ENCODE peak calls at places on chromosomes 5 and 9, in five cellular contexts. I is fibroblast of pulmonary artery, X is AG04449, O is colonic mucosa, W is brain microvascular endothelial cell. V is an unnamed sample.

GRCh38 chr5:26054594-26054993 is 983.8 kb downstream of the CDH9 start:
- DNase-seq in I (no peak), X (no peak), O (no peak), W (no peak), V (no peak)

GRCh38 chr5:88130189-88130815 is 138.3 kb downstream of the TMEM161B start:
- DNase-seq in I (no peak), X (no peak), O (no peak), W (no peak), V (no peak)

GRCh38 chr9:98225015-98225442 is 30.4 kb downstream of the TBC1D2 start:
- DNase-seq in I (no peak), X (no peak), O (peak; percentile 68), W (no peak), V (peak; percentile 35)

GRCh38 chr9:71446499-71447411 is 321.6 kb downstream of the CEMIP2 start:
- DNase-seq in I (peak; percentile 68), X (no peak), O (peak; percentile 45), W (peak; percentile 48), V (no peak)

GRCh38 chr5:172795401-172795977 is 24.5 kb upstream of the DUSP1 start:
- DNase-seq in I (peak; percentile 100), X (no peak), O (peak; percentile 70), W (peak; percentile 95), V (peak; percentile 100)

GRCh38 chr5:28374492-28374934 is 1336.1 kb upstream of the CDH9 start:
- DNase-seq in I (peak; percentile 20), X (no peak), O (no peak), W (no peak), V (no peak)

GRCh38 chr5:1104327-1105006 is 7.4 kb downstream of the SLC12A7 start:
- DNase-seq in I (no peak), X (no peak), O (no peak), W (no peak), V (no peak)

GRCh38 chr5:956178-956761 is 52.3 kb upstream of the NKD2 start:
- DNase-seq in I (no peak), X (no peak), O (no peak), W (no peak), V (peak; percentile 57)

GRCh38 chr9:72156586-72156985 is 7.3 kb downstream of the GDA start:
- DNase-seq in I (no peak), X (no peak), O (no peak), W (no peak), V (no peak)

GRCh38 chr5:38403407-38403806 is 145.0 kb downstream of the EGFLAM start:
- DNase-seq in I (peak; percentile 33), X (no peak), O (no peak), W (peak; percentile 69), V (no peak)

GRCh38 chr5:155332618-155333017 is 319.1 kb downstream of the KIF4B start:
- DNase-seq in I (no peak), X (no peak), O (no peak), W (no peak), V (no peak)

GRCh38 chr9:20760246-20760901 is 76.3 kb downstream of the FOCAD start:
- DNase-seq in I (peak; percentile 42), X (no peak), O (no peak), W (no peak), V (no peak)

GRCh38 chr9:27582794-27583193 is 9.5 kb upstream of the C9orf72 start:
- DNase-seq in I (no peak), X (no peak), O (no peak), W (no peak), V (no peak)

GRCh38 chr5:74639538-74640449 is 734 bp downstream of the ENC1 start:
- DNase-seq in I (peak; percentile 59), X (no peak), O (peak; percentile 46), W (no peak), V (peak; percentile 81)

GRCh38 chr5:125673359-125673950 is 749.8 kb upstream of the GRAMD2B start:
- DNase-seq in I (no peak), X (no peak), O (no peak), W (no peak), V (no peak)

GRCh38 chr9:129009584-129010141 is 18.5 kb downstream of the SH3GLB2 start:
- DNase-seq in I (no peak), X (no peak), O (no peak), W (no peak), V (no peak)

GRCh38 chr9:98108540-98109031 is 10.4 kb downstream of the TRIM14 start:
- DNase-seq in I (no peak), X (no peak), O (no peak), W (no peak), V (no peak)

GRCh38 chr5:59450245-59450644 is 443.3 kb downstream of the PDE4D start:
- DNase-seq in I (no peak), X (no peak), O (no peak), W (no peak), V (no peak)

GRCh38 chr5:157464518-157465171 is 4.6 kb downstream of the NIPAL4 start:
- DNase-seq in I (peak; percentile 88), X (peak; percentile 76), O (peak; percentile 26), W (peak; percentile 85), V (no peak)

GRCh38 chr9:65435464-65435863 is 150.5 kb upstream of the FOXD4L5 start:
- DNase-seq in I (no peak), X (no peak), O (no peak), W (no peak), V (no peak)

GRCh38 chr5:176441921-176442323 is 6.3 kb upstream of the FAF2 start:
- DNase-seq in I (peak; percentile 63), X (no peak), O (no peak), W (peak; percentile 61), V (no peak)

GRCh38 chr9:121699271-121700164 is 48.1 kb downstream of the DAB2IP start:
- DNase-seq in I (peak; percentile 47), X (no peak), O (peak; percentile 52), W (no peak), V (no peak)

GRCh38 chr5:129069316-129069715 is 25.2 kb upstream of the ISOC1 start:
- DNase-seq in I (no peak), X (no peak), O (no peak), W (no peak), V (no peak)

GRCh38 chr5:137888875-137889759 is at the start of gene PKD2L2:
- DNase-seq in I (peak; percentile 91), X (peak; percentile 21), O (peak; percentile 65), W (peak; percentile 73), V (peak; percentile 85)
- TF ChIP-seq CTCF in I (no peak), X (no peak), O (no peak), W (no peak), V (no peak)

DNA sequence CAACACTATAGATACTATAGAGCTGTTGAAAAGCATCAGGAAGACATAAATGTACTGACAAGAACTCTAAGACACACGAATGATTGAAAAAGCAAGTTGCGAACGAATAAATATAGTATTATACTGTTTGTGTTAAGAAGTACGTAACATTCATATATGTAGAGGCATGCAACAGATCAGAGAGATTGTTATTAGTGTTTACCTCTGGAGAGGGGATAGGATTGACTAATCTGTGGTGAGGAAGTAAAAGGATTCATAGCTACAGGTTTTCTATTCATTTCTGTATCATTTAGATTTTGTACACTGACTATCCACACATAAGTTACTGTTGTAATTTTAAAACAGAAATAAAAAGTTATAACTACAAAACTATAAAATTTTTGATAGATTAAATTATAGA is 147.6 kb upstream of the SV2C start:
- DNase-seq in I (no peak), X (no peak), O (no peak), W (no peak), V (no peak)
- H3K4me3 ChIP-seq in I (no peak overlapping the region), X (no peak overlapping the region), O (no peak overlapping the region), W (no peak overlapping the region), V (no peak overlapping the region)

DNA sequence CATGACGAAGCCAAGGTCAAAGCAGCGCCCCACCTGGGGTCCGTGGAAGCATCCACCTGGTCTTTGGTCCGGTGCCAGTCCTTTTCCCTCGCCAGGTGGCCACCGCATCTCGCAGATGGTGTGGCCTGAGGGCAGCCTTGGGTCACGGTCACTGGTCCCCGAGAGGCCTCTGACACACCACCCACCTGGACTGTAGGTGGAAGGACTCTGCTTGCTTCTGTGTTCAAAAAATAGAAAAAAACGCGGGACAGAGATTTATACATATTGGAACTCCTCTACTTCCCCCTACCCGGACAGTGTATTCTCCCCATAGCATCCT is 466 bp upstream of the TTC39B start:
- DNase-seq in I (no peak), X (no peak), O (no peak), W (no peak), V (no peak)
- TF ChIP-seq CTCF in I (no peak), X (no peak), O (no peak), W (no peak), V (no peak)

GRCh38 chr5:174723979-174724483 is 351 bp upstream of the MSX2 start:
- DNase-seq in I (peak; percentile 20), X (no peak), O (no peak), W (peak; percentile 7), V (no peak)
- H3K4me3 ChIP-seq in I (peak overlapping the region; percentile 62), X (peak overlapping the region; percentile 56), O (peak overlapping the region; percentile 51), W (peak overlapping the region; percentile 50), V (peak overlapping the region; percentile 70)

DNA sequence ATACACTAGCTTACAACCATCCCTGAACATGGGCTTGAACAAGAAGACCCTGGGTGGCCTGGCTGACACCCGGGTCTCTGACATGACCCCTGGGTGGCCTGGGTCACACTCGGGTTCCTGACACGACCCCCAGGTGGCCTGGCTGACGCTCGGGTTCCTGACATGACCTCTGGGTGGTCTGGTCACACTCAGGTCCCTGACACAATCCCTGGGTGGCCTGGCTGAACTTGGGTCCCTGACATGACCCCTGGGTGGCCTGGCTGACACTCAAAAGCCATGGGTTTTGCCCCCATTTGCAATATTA is 38.0 kb downstream of the PRRT1B start:
- DNase-seq in I (no peak), X (no peak), O (no peak), W (no peak), V (no peak)
- TF ChIP-seq CTCF in I (no peak), X (no peak), O (no peak), W (no peak), V (no peak)

DNA sequence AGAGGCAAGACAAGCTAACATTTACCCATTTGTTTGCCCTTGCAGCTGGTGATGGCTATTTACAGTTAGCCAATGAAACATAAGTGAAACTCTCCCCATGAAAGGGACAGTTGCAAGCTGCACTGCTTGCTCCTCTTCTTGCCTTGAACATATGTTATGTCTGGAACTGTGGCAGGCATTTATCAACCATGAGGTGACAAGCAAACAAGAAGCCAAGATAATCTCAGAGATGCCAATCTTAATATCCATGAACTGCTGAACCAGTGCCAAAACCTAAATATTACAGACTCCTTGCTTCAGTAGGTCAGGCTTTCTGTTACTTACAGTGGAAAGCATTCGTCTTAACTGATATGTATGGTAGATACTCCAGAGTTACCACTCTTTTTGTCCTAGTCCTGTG is 133.4 kb downstream of the ACTBL2 start:
- DNase-seq in I (no peak), X (no peak), O (no peak), W (no peak), V (no peak)
- H3K4me3 ChIP-seq in I (no peak overlapping the region), X (no peak overlapping the region), O (no peak overlapping the region), W (no peak overlapping the region), V (peak overlapping the region; percentile 22)

V was measured in coronary artery.